ENCODE peak calls at places on chromosome 11, in six cellular contexts. D, Z, X, V, P and Y are unnamed samples.

GRCh38 chr11:125235006-125235405 is 70.5 kb downstream of the PKNOX2 start:
- DNase-seq in D (no peak), Z (no peak), X (no peak), V (no peak), P (no peak), Y (no peak)

GRCh38 chr11:71421392-71421950 is 26.7 kb downstream of the DHCR7 start:
- DNase-seq in D (no peak), Z (no peak), X (peak), V (no peak), P (no peak), Y (no peak)

GRCh38 chr11:34595960-34596359 is 24.9 kb upstream of the EHF start:
- DNase-seq in D (no peak), Z (no peak), X (no peak), V (no peak), P (no peak), Y (no peak)

GRCh38 chr11:109641549-109641948 is 219.6 kb downstream of the C11orf87 start:
- DNase-seq in D (no peak), Z (no peak), X (no peak), V (peak), P (no peak), Y (no peak)

GRCh38 chr11:87361891-87362290 is 324.2 kb downstream of the TMEM135 start:
- DNase-seq in D (no peak), Z (no peak), X (no peak), V (no peak), P (no peak), Y (no peak)

GRCh38 chr11:119520966-119521365 is 98.0 kb upstream of the THY1 start:
- DNase-seq in D (no peak), Z (no peak), X (no peak), V (no peak), P (no peak), Y (no peak)

GRCh38 chr11:88508558-88508807 is 170.9 kb upstream of the CTSC start:
- DNase-seq in D (no peak), Z (no peak), X (no peak), V (no peak), P (no peak), Y (no peak)

GRCh38 chr11:10409207-10409661 is 45.8 kb upstream of the AMPD3 start:
- DNase-seq in D (no peak), Z (peak), X (no peak), V (no peak), P (no peak), Y (no peak)

GRCh38 chr11:117187428-117187798 is 8.9 kb downstream of the SIDT2 start:
- DNase-seq in D (no peak), Z (peak), X (no peak), V (no peak), P (no peak), Y (no peak)

GRCh38 chr11:17777086-17777725 is 42.6 kb downstream of the KCNC1 start:
- DNase-seq in D (no peak), Z (peak), X (no peak), V (no peak), P (no peak), Y (no peak)

GRCh38 chr11:1771700-1772099 is 8.0 kb upstream of the CTSD start:
- DNase-seq in D (no peak), Z (peak), X (peak), V (peak), P (no peak), Y (peak)

GRCh38 chr11:96015911-96016565 is 92.1 kb upstream of the MTMR2 start:
- DNase-seq in D (no peak), Z (no peak), X (no peak), V (no peak), P (no peak), Y (no peak)

GRCh38 chr11:10669258-10670033 is 24.1 kb downstream of the IRAG1 start:
- DNase-seq in D (no peak), Z (no peak), X (peak), V (no peak), P (no peak), Y (no peak)

GRCh38 chr11:15770798-15771414 is 585.4 kb downstream of the SOX6 start:
- DNase-seq in D (no peak), Z (no peak), X (peak), V (peak), P (peak), Y (no peak)

GRCh38 chr11:124538019-124538418 is 5.4 kb downstream of the OR8B12 start:
- DNase-seq in D (no peak), Z (no peak), X (peak), V (peak), P (no peak), Y (peak)

GRCh38 chr11:72787262-72788104 is 6.4 kb downstream of the STARD10 start:
- DNase-seq in D (peak), Z (no peak), X (no peak), V (no peak), P (no peak), Y (no peak)

GRCh38 chr11:74989269-74989655 is 529 bp downstream of the NEU3 start:
- DNase-seq in D (no peak), Z (no peak), X (no peak), V (peak), P (no peak), Y (no peak)
- H3K4me3 ChIP-seq in D (peak), Z (peak), X (peak), V (peak), P (peak), Y (peak)

DNA sequence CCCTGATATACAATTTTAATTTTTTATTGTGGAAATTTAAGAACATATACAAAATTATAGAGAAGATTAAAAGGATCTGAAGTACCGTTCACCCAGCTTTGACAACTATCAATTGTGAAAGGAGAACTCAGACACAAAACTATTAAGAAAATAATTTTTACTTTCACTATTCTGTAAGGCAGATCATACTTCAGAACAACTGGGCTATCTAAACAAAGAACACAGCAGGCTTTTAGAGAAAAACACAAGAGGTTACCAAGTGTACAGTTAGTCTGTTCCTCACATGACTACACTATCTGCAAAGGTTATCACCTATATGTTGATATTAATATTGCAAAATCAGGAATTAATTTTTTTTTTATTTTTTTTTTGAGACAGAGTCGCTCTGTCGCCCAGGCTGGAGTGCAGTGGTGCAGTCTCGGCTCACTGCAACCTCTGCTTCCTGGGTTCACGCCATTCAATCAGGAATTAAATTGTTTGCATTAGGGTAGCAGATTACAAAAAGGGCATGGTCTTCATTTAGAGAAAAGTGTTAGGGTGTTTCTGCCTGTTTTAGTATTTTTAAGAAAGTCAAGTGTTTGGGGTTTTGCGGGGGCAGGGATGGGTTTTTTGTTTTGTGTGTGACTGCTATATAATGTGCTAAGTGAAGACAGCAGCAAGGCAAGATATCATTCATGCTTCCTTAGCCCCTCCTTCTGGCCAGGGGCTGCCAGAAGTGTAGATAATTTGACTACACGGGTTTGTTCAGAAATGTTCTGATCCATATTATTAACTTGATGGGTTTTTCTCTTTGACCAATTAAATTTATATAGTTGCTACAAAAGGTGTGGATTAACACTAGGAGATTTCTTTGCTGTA is 27.6 kb upstream of the SIK2 start:
- DNase-seq in D (no peak), Z (no peak), X (no peak), V (no peak), P (no peak), Y (no peak)
- TF ChIP-seq CTCF in D (no peak), Z (no peak), X (no peak), V (no peak), P (no peak), Y (no peak)

GRCh38 chr11:574632-575323 is 1.5 kb upstream of the PHRF1 start:
- DNase-seq in D (peak), Z (no peak), X (no peak), V (no peak), P (no peak), Y (no peak)

GRCh38 chr11:575996-576756 is at the start of gene PHRF1:
- DNase-seq in D (peak), Z (peak), X (peak), V (peak), P (peak), Y (peak)

GRCh38 chr11:577611-577894 is 1.3 kb downstream of the PHRF1 start:
- DNase-seq in D (peak), Z (no peak), X (no peak), V (no peak), P (no peak), Y (no peak)

GRCh38 chr11:576791-577610 is 731 bp downstream of the PHRF1 start:
- DNase-seq in D (peak), Z (no peak), X (peak), V (no peak), P (no peak), Y (no peak)

DNA sequence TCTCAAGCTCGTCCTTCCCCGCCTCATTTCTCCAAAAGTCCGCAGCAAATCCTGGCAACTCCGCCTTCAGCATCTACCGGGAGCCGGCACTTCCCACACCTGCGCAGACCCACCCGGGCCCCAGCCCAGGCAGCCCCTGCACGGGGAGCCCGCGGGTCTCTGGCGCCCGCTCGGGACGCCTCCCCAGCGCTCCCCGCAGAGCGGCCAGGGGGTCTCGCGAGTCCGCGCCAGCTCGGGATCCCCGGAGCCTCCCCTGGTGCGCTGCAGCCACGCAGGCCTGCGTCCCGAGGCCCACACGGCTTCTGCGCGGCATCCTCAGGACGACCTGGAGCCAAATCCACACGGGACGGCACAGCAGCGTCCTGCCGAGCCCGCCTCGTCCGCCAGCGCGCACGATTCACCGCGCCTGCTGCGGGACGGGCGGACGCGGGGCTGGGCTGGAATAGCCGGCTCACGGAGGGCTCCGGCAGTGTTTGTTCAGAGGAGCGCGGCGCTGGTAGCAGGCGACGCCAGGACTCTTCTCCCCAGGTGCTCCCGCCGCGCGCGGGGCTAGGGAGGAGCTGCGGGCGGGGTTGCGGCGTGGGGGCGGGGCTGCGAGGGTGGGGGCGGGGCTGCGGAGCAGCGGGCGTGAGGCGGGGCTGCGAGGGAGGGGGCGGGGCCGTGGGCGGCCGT is 810 bp upstream of the PHRF1 start:
- DNase-seq in D (no peak), Z (no peak), X (peak), V (peak), P (no peak), Y (no peak)
- H3K4me3 ChIP-seq in D (peak), Z (peak), X (peak), V (peak), P (peak), Y (peak)

GRCh38 chr11:111870887-111871692 is at the start of gene ALG9:
- DNase-seq in D (peak), Z (peak), X (peak), V (peak), P (peak), Y (no peak)
- TF ChIP-seq CTCF in D (peak), Z (peak), X (no peak), V (peak), P (peak), Y (peak)

DNA sequence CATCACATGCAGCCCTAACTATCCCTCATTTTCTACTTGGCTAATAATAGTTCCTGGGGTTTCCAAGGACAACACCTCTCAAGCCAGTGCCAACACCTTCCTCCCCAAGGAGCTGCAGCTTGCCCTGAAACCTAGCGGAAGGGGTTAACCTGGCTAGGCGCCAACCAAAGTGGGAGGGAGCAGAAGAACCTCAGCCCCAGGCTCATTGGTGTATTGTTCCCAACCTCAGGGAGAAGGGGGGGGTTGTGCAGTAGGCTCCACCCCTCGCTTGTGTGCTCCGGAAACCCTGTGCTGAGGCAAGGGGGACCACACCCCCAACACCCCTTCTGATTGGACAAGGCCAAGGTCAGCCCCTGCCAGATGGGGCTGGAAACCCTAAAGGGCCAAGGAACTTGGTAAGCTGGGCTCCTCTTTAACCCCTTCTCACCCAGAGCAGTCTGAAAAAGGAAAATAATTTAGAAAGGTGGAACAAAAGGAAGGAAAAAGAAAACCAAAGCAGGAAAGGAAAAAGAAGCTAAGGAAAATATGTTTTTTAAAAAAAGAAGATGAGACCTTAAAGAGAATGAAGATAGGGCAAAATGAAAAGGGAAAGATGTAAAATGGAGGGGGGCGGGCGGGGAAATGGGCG is 2.5 kb downstream of the MTA2 start:
- DNase-seq in D (no peak), Z (peak), X (peak), V (peak), P (peak), Y (no peak)
- H3K4me3 ChIP-seq in D (peak), Z (peak), X (no peak), V (peak), P (peak), Y (peak)

GRCh38 chr11:45732343-45732742 is 66.9 kb upstream of the CHST1 start:
- DNase-seq in D (no peak), Z (no peak), X (no peak), V (no peak), P (no peak), Y (no peak)
- TF ChIP-seq CTCF in D (no peak), Z (no peak), X (no peak), V (no peak), P (no peak), Y (no peak)

GRCh38 chr11:19821993-19822392 is 109.4 kb downstream of the NAV2 start:
- DNase-seq in D (no peak), Z (no peak), X (no peak), V (no peak), P (no peak), Y (no peak)
- H3K4me3 ChIP-seq in D (no peak), Z (no peak), X (no peak), V (no peak), P (no peak), Y (no peak)

GRCh38 chr11:65292866-65293265 is 21.8 kb upstream of the CDC42EP2 start:
- DNase-seq in D (no peak), Z (no peak), X (no peak), V (no peak), P (no peak), Y (no peak)
- TF ChIP-seq CTCF in D (no peak), Z (no peak), X (no peak), V (no peak), P (no peak), Y (no peak)

GRCh38 chr11:69715446-69715845 is 11.6 kb upstream of the FGF19 start:
- DNase-seq in D (no peak), Z (no peak), X (no peak), V (no peak), P (no peak), Y (no peak)

GRCh38 chr11:69718912-69719311 is 15.1 kb upstream of the FGF19 start:
- DNase-seq in D (no peak), Z (no peak), X (no peak), V (no peak), P (no peak), Y (no peak)

GRCh38 chr11:69716891-69717747 is 13.3 kb upstream of the FGF19 start:
- DNase-seq in D (no peak), Z (no peak), X (no peak), V (no peak), P (no peak), Y (no peak)

GRCh38 chr11:69716099-69716498 is 12.3 kb upstream of the FGF19 start:
- DNase-seq in D (no peak), Z (no peak), X (no peak), V (no peak), P (no peak), Y (no peak)

GRCh38 chr11:69718147-69718546 is 14.3 kb upstream of the FGF19 start:
- DNase-seq in D (no peak), Z (no peak), X (peak), V (no peak), P (peak), Y (no peak)
- H3K4me3 ChIP-seq in D (no peak), Z (no peak), X (no peak), V (no peak), P (no peak), Y (no peak)

GRCh38 chr11:127136438-127136837 is 135.9 kb upstream of the KIRREL3 start:
- DNase-seq in D (no peak), Z (no peak), X (no peak), V (no peak), P (no peak), Y (no peak)
- TF ChIP-seq CTCF in D (no peak), Z (no peak), X (no peak), V (no peak), P (no peak), Y (no peak)